ENCODE peak calls at places on chromosomes 16 and 17, in four cellular contexts. P is effector memory CD4-positive, alpha-beta T cell; Y is lung; S is cardiac muscle cell. X is an unnamed sample.
A peak's percentile ranks its signal among the peaks of the same experiment; 100 is the strongest.

GRCh38 chr17:63571632-63572310 is 21.5 kb downstream of the DCAF7 start:
- DNase-seq in P (no peak), Y (no peak), S (peak; percentile 60), X (no peak)

GRCh38 chr16:58426095-58426494 is 33.8 kb downstream of the GINS3 start:
- DNase-seq in P (no peak), Y (no peak), S (no peak), X (no peak)

GRCh38 chr16:86566966-86567700 is 504 bp downstream of the FOXC2 start:
- DNase-seq in P (no peak), Y (no peak), S (peak; percentile 65), X (no peak)

GRCh38 chr17:81018044-81018802 is 16.7 kb upstream of the BAIAP2 start:
- DNase-seq in P (peak; percentile 15), Y (no peak), S (peak; percentile 62), X (no peak)

GRCh38 chr17:10626378-10626777 is 30.7 kb downstream of the MYH3 start:
- DNase-seq in P (no peak), Y (no peak), S (no peak), X (no peak)

GRCh38 chr16:68823401-68823800 is 19.9 kb upstream of the TANGO6 start:
- DNase-seq in P (no peak), Y (no peak), S (peak; percentile 87), X (no peak)

GRCh38 chr17:34673516-34673915 is 94.1 kb downstream of the TMEM132E start:
- DNase-seq in P (no peak), Y (no peak), S (no peak), X (no peak)

GRCh38 chr17:75965468-75965867 is 13.5 kb downstream of the ACOX1 start:
- DNase-seq in P (no peak), Y (no peak), S (no peak), X (no peak)

GRCh38 chr17:68903294-68903693 is 51.9 kb downstream of the ABCA8 start:
- DNase-seq in P (no peak), Y (no peak), S (no peak), X (no peak)

GRCh38 chr16:13084331-13084730 is 182.9 kb downstream of the SHISA9 start:
- DNase-seq in P (no peak), Y (no peak), S (no peak), X (no peak)

GRCh38 chr17:56451629-56452028 is 141.9 kb upstream of the NOG start:
- DNase-seq in P (no peak), Y (no peak), S (no peak), X (no peak)

GRCh38 chr17:9566067-9566466 is 9.6 kb downstream of the STX8 start:
- DNase-seq in P (no peak), Y (no peak), S (no peak), X (no peak)

GRCh38 chr17:524570-524969 is 172.0 kb upstream of the RPH3AL start:
- DNase-seq in P (no peak), Y (no peak), S (no peak), X (no peak)

GRCh38 chr16:15518412-15519351 is 84.3 kb downstream of the BMERB1 start:
- DNase-seq in P (no peak), Y (no peak), S (peak; percentile 93), X (no peak)

GRCh38 chr17:72810991-72811508 is 281.4 kb downstream of the SLC39A11 start:
- DNase-seq in P (no peak), Y (no peak), S (no peak), X (no peak)

GRCh38 chr17:74113326-74113725 is 90.2 kb upstream of the RPL38 start:
- DNase-seq in P (no peak), Y (no peak), S (no peak), X (no peak)

GRCh38 chr17:74770498-74771318 is 5.4 kb downstream of the NAT9 start:
- DNase-seq in P (peak; percentile 63), Y (peak; percentile 77), S (peak; percentile 45), X (peak; percentile 61)

GRCh38 chr17:1736348-1737281 is 6.1 kb upstream of the SERPINF2 start:
- DNase-seq in P (no peak), Y (no peak), S (peak; percentile 93), X (no peak)

GRCh38 chr16:79638386-79639106 is 38.0 kb upstream of the MAF start:
- DNase-seq in P (no peak), Y (no peak), S (no peak), X (no peak)

GRCh38 chr16:84042879-84043485 is 387 bp upstream of the SLC38A8 start:
- DNase-seq in P (no peak), Y (no peak), S (no peak), X (no peak)

GRCh38 chr16:86428729-86429472 is 81.4 kb upstream of the FOXF1 start:
- DNase-seq in P (no peak), Y (no peak), S (peak; percentile 4), X (no peak)

GRCh38 chr17:81184596-81184995 is 18.6 kb upstream of the AATK start:
- DNase-seq in P (no peak), Y (no peak), S (no peak), X (no peak)

GRCh38 chr16:31471875-31472558 is at the start of gene TGFB1I1:
- DNase-seq in P (no peak), Y (no peak), S (peak; percentile 91), X (no peak)

GRCh38 chr16:72875291-72876036 is 172.5 kb downstream of the ZFHX3 start:
- DNase-seq in P (no peak), Y (no peak), S (no peak), X (no peak)

GRCh38 chr17:42112552-42113176 is at the start of gene DHX58:
- DNase-seq in P (peak; percentile 67), Y (peak; percentile 78), S (peak; percentile 88), X (peak; percentile 59)

GRCh38 chr17:66272699-66273390 is 29.6 kb upstream of the PRKCA start:
- DNase-seq in P (no peak), Y (no peak), S (peak; percentile 68), X (no peak)

GRCh38 chr16:55701442-55702319 is 45.9 kb downstream of the SLC6A2 start:
- DNase-seq in P (no peak), Y (peak; percentile 73), S (peak; percentile 54), X (no peak)

GRCh38 chr16:90077757-90078593 is 844 bp upstream of the PRDM7 start:
- DNase-seq in P (no peak), Y (no peak), S (peak; percentile 43), X (no peak)

GRCh38 chr16:6018848-6019489 is 921.4 kb upstream of the EEF2KMT start:
- DNase-seq in P (no peak), Y (no peak), S (no peak), X (no peak)

GRCh38 chr16:80667258-80667560 is 126.4 kb downstream of the DYNLRB2 start:
- DNase-seq in P (no peak), Y (no peak), S (no peak), X (no peak)

GRCh38 chr17:7632492-7632894 is 2.6 kb downstream of the SHBG start:
- DNase-seq in P (no peak), Y (no peak), S (peak; percentile 72), X (no peak)

GRCh38 chr16:17556276-17557052 is 85.7 kb upstream of the XYLT1 start:
- DNase-seq in P (no peak), Y (no peak), S (peak; percentile 3), X (no peak)

GRCh38 chr16:54060599-54061355 is 225.8 kb downstream of the IRX3 start:
- DNase-seq in P (no peak), Y (no peak), S (no peak), X (no peak)